ENCODE peak calls at places on chromosomes 1 and 21, in six cellular contexts. S is HepG2, U is A549, Y is endothelial cell of umbilical vein, B is K562, N is GM12878. M is an unnamed sample.

GRCh38 chr21:43600642-43601397 is 58.5 kb downstream of the HSF2BP start:
- DNase-seq in S (no peak), U (peak), Y (no peak), B (no peak), N (no peak), M (no peak)

GRCh38 chr1:214552174-214552608 is 789 bp upstream of the PTPN14 start:
- DNase-seq in S (peak), U (peak), Y (peak), B (no peak), N (no peak), M (no peak)

GRCh38 chr21:46125846-46126301 is 28.0 kb downstream of the COL6A2 start:
- DNase-seq in S (no peak), U (no peak), Y (no peak), B (no peak), N (no peak), M (no peak)

GRCh38 chr1:107198581-107198980 is 57.7 kb downstream of the NTNG1 start:
- DNase-seq in S (no peak), U (no peak), Y (no peak), B (no peak), N (no peak), M (no peak)

GRCh38 chr1:205985330-205986005 is 17.7 kb downstream of the RAB7B start:
- DNase-seq in S (peak), U (no peak), Y (no peak), B (no peak), N (no peak), M (no peak)

GRCh38 chr1:228274452-228275153 is 66.8 kb downstream of the OBSCN start:
- DNase-seq in S (no peak), U (no peak), Y (no peak), B (no peak), N (no peak), M (no peak)

GRCh38 chr1:106456832-106457231 is 599.6 kb upstream of the PRMT6 start:
- DNase-seq in S (no peak), U (no peak), Y (no peak), B (no peak), N (no peak), M (no peak)

GRCh38 chr1:58143972-58144752 is 402.4 kb downstream of the OMA1 start:
- DNase-seq in S (no peak), U (no peak), Y (no peak), B (no peak), N (no peak), M (no peak)

GRCh38 chr1:154759196-154759595 is 110.9 kb downstream of the KCNN3 start:
- DNase-seq in S (no peak), U (no peak), Y (no peak), B (no peak), N (no peak), M (no peak)

GRCh38 chr1:10736623-10737267 is 59.7 kb downstream of the CASZ1 start:
- DNase-seq in S (no peak), U (no peak), Y (no peak), B (no peak), N (no peak), M (no peak)

GRCh38 chr1:82079607-82080006 is 278.9 kb downstream of the ADGRL2 start:
- DNase-seq in S (no peak), U (no peak), Y (no peak), B (no peak), N (no peak), M (no peak)

GRCh38 chr1:93900723-93901504 is 8.3 kb downstream of the GCLM start:
- DNase-seq in S (no peak), U (no peak), Y (no peak), B (no peak), N (no peak), M (no peak)

GRCh38 chr1:9239622-9240401 is 5.2 kb downstream of the H6PD start:
- DNase-seq in S (peak), U (no peak), Y (peak), B (no peak), N (no peak), M (peak)

GRCh38 chr1:209883341-209883971 is 54.6 kb upstream of the SYT14 start:
- DNase-seq in S (no peak), U (no peak), Y (peak), B (no peak), N (no peak), M (no peak)
- TF ChIP-seq CTCF in S (no peak), U (no peak), Y (no peak), B (no peak), N (no peak), M (no peak)

GRCh38 chr1:104646233-104646632 is 896.5 kb downstream of the AMY1C start:
- DNase-seq in S (no peak), U (no peak), Y (no peak), B (no peak), N (no peak), M (no peak)

GRCh38 chr1:104648269-104648691 is 898.6 kb downstream of the AMY1C start:
- DNase-seq in S (peak), U (peak), Y (no peak), B (no peak), N (no peak), M (peak)
- TF ChIP-seq MYC in S (no peak), U (no peak), Y (no peak), B (no peak), N (no peak), M (no peak)

GRCh38 chr1:41615981-41616380 is 131.5 kb upstream of the EDN2 start:
- DNase-seq in S (no peak), U (no peak), Y (no peak), B (no peak), N (no peak), M (no peak)
- TF ChIP-seq CTCF in S (no peak), U (no peak), Y (no peak), B (no peak), N (no peak), M (no peak)

GRCh38 chr21:29730281-29730680 is 209.5 kb downstream of the GRIK1 start:
- DNase-seq in S (no peak), U (no peak), Y (no peak), B (no peak), N (no peak), M (no peak)
- TF ChIP-seq MYC in S (no peak), U (no peak), Y (no peak), B (no peak), N (no peak), M (no peak)

DNA sequence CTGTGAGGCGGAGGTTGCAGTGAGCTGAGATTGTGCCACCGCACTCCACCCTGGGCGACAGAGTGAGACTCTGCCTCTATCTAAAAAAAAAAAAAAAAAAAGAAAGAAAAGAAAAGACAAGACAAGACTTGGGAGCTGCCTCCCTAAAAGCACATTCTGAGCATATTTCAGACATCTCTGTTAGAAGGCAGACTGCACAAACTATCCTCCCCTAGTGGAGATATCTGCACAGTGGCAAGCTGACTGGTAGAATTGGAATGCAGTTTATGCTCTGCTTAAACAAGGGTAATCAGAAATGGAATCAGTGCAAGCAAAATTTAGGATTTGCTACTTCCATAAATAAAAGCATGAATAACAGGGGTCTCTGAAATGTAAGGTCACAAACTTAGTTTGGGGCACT is 31.8 kb downstream of the GNG4 start:
- DNase-seq in S (no peak), U (no peak), Y (no peak), B (no peak), N (no peak), M (no peak)
- TF ChIP-seq CTCF in S (no peak), U (no peak), Y (no peak), B (no peak), N (no peak), M (peak)

M was measured in NB4.